ENCODE peak calls at places on chromosomes 12 and 14, in four cellular contexts. E is activated naive CD4-positive, alpha-beta T cell; A is activated CD4-positive, alpha-beta T cell treated with anti-CD3 and anti-CD28 coated beads, Interleukin-2, amount 50 U/mL, for 4 hours; H is mesendoderm. G is an unnamed sample.

GRCh38 chr12:72957454-72957853 is 685.3 kb downstream of the TRHDE start:
- DNase-seq in E (no peak), A (no peak), H (no peak), G (peak; percentile 8)

GRCh38 chr14:93582516-93582915 is 151.8 kb downstream of the UNC79 start:
- DNase-seq in E (no peak), A (no peak), H (no peak), G (no peak)

GRCh38 chr14:92121207-92121669 is 268 bp downstream of the NDUFB1 start:
- DNase-seq in E (no peak), A (no peak), H (no peak), G (peak; percentile 43)

GRCh38 chr12:6522193-6522592 is 12.1 kb upstream of the GAPDH start:
- DNase-seq in E (no peak), A (no peak), H (no peak), G (no peak)

GRCh38 chr12:124617615-124618014 is 50.2 kb upstream of the NCOR2 start:
- DNase-seq in E (no peak), A (no peak), H (no peak), G (no peak)

GRCh38 chr12:120015313-120015712 is 26.3 kb downstream of the BICDL1 start:
- DNase-seq in E (no peak), A (peak; percentile 67), H (no peak), G (no peak)

GRCh38 chr14:56331815-56332214 is 213.6 kb downstream of the PELI2 start:
- DNase-seq in E (no peak), A (no peak), H (no peak), G (no peak)

GRCh38 chr12:1469063-1469462 is 125.3 kb downstream of the FBXL14 start:
- DNase-seq in E (no peak), A (no peak), H (no peak), G (no peak)

GRCh38 chr12:5243014-5243413 is 188.9 kb upstream of the NTF3 start:
- DNase-seq in E (no peak), A (no peak), H (no peak), G (no peak)

GRCh38 chr14:68395585-68395984 is 397.3 kb downstream of the ZFP36L1 start:
- DNase-seq in E (no peak), A (no peak), H (no peak), G (no peak)

GRCh38 chr12:66901136-66901932 is 222.5 kb upstream of the GRIP1 start:
- DNase-seq in E (no peak), A (no peak), H (no peak), G (peak; percentile 5)

GRCh38 chr14:21723431-21724045 is 49.9 kb upstream of the OR4E1 start:
- DNase-seq in E (no peak), A (no peak), H (peak; percentile 89), G (peak; percentile 40)